ENCODE peak calls at places on chromosomes 2 and 18, in four cellular contexts. G is ovary, S is tibial artery, Z is thoracic aorta. Y is an unnamed sample.

GRCh38 chr2:182949572-182950189 is 83.2 kb upstream of the FRZB start:
- DNase-seq in G (no peak), Z (no peak), S (no peak), Y (peak)

GRCh38 chr2:189347540-189347939 is 93.7 kb upstream of the WDR75 start:
- DNase-seq in S (peak), Z (no peak), G (no peak), Y (peak)

GRCh38 chr18:54616220-54616848 is 25.3 kb downstream of the DYNAP start:
- DNase-seq in S (no peak), Z (no peak), G (no peak), Y (no peak)

GRCh38 chr2:31903109-31903780 is 107.6 kb downstream of the MEMO1 start:
- DNase-seq in S (no peak), Z (no peak), G (no peak), Y (no peak)

GRCh38 chr2:17752892-17753802 is 463 bp downstream of the SMC6 start:
- DNase-seq in Z (no peak), S (peak), G (no peak), Y (no peak)

GRCh38 chr18:55658598-55658997 is 70.6 kb upstream of the TCF4 start:
- DNase-seq in S (no peak), G (no peak), Z (no peak), Y (no peak)

GRCh38 chr2:218360453-218360852 is 3.8 kb downstream of the CATIP start:
- DNase-seq in G (no peak), S (no peak), Z (no peak), Y (no peak)

GRCh38 chr2:223860809-223861738 is 23.7 kb upstream of the AP1S3 start:
- DNase-seq in G (no peak), Z (no peak), S (no peak), Y (no peak)

GRCh38 chr2:76625101-76625500 is 897.1 kb downstream of the LRRTM4 start:
- DNase-seq in Z (no peak), G (no peak), S (no peak), Y (no peak)

GRCh38 chr18:4096501-4096900 is 358.6 kb downstream of the DLGAP1 start:
- DNase-seq in S (no peak), Z (no peak), G (no peak), Y (no peak)

GRCh38 chr2:1602359-1603010 is 141.8 kb downstream of the PXDN start:
- DNase-seq in Z (no peak), S (no peak), G (no peak), Y (no peak)

GRCh38 chr18:48589797-48590519 is 51.1 kb downstream of the CTIF start:
- DNase-seq in Z (peak), G (peak), S (peak), Y (no peak)

GRCh38 chr2:61275575-61276184 is 113.7 kb downstream of the C2orf74 start:
- DNase-seq in Z (no peak), S (no peak), G (no peak), Y (no peak)

GRCh38 chr2:61277756-61278155 is 115.8 kb downstream of the C2orf74 start:
- DNase-seq in Z (no peak), G (no peak), S (no peak), Y (no peak)

GRCh38 chr2:61266653-61267505 is 104.9 kb downstream of the C2orf74 start:
- DNase-seq in S (no peak), G (no peak), Z (no peak), Y (no peak)

GRCh38 chr2:61268249-61268648 is 106.3 kb downstream of the C2orf74 start:
- DNase-seq in S (no peak), Z (no peak), G (no peak), Y (no peak)

GRCh38 chr2:61272421-61273070 is 110.6 kb downstream of the C2orf74 start:
- DNase-seq in Z (no peak), S (no peak), G (no peak), Y (no peak)
- H3K27ac ChIP-seq in Z (no peak), S (no peak), G (no peak), Y (no peak)

DNA sequence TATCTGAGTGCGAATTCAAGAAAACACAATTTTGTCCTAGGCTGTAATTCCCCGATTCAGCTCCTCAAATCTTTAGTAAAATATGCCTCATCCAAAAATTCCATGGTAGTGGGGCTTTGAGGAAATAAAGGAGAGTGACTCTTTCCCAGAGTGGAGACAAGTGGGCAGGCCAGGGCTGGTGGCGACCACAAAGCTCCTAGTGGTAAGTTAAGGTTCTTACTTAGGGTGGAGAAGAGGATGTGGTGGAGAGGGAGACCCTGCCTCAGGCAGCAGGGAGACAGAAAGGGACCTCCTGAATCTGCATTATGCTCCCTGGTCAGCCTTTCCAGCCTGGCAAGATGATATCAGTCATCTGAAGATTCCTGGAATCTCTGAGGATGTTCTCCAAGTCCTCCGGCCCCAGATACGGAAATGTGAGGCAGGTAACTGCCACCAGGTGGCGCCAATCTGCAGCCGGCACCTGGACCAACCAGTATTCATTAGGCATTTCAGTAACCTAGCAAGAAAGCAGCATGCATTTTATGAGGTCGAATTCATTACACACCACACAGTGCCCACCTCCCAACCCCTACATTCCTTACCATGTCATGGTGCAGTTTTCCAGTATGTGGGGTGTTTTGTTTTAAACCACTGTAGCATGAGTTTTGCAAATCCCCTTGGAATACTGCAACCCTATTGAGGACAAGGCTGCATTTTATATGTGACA is 106.4 kb downstream of the POLE4 start:
- DNase-seq in S (peak), G (no peak), Z (no peak), Y (peak)
- TF ChIP-seq CTCF in S (peak), G (no peak), Z (peak), Y (peak)

DNA sequence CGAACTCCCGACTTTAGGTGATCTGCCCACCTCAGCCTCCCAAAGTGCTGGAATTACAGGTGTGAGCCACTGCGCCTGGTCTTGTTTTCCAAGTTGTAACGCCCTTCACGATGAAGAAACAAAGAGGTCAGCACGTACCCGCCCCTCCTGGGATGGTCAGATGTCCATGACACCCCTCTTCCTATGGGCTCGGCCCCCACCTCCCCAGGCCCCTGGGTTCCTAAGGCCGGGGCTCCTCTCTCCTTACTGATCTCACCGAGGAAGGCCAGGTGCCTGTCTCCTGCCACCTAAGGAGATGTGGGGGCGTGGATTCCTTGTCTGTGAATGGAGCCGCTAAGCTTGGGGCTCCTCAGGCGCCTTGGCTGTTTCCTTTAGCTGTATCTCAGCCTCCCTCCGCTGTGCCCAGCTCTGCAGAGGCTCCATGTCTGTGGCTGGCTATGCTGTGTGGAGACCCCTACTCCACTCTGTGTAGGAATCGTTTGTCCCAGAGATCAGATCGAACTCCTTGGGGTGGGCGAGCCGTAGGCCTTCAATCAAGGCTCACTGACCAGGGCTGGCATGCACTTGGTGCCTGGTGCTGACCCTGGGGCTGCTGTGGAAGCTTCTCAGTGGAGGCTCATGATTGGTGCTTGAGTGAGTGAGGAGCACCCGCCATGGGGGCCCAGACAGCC is 8.8 kb downstream of the COLEC11 start:
- DNase-seq in S (no peak), G (peak), Z (no peak), Y (no peak)
- H3K4me3 ChIP-seq in S (no peak), G (no peak), Z (no peak), Y (no peak)

GRCh38 chr18:25327631-25328030 is 24.3 kb downstream of the ZNF521 start:
- DNase-seq in G (no peak), Z (no peak), S (no peak), Y (no peak)

GRCh38 chr18:25326231-25327042 is 25.5 kb downstream of the ZNF521 start:
- DNase-seq in G (no peak), S (no peak), Z (no peak), Y (no peak)

GRCh38 chr18:25321869-25322268 is 30.1 kb downstream of the ZNF521 start:
- DNase-seq in S (no peak), G (no peak), Z (no peak), Y (no peak)

GRCh38 chr18:25322806-25323205 is 29.2 kb downstream of the ZNF521 start:
- DNase-seq in Z (no peak), S (no peak), G (no peak), Y (no peak)
- H3K27ac ChIP-seq in Z (no peak), S (no peak), G (no peak), Y (no peak)

GRCh38 chr2:96602330-96602823 is 35.7 kb downstream of the KANSL3 start:
- DNase-seq in S (no peak), G (no peak), Z (no peak), Y (no peak)
- TF ChIP-seq CTCF in S (no peak), G (no peak), Z (no peak), Y (no peak)

GRCh38 chr2:237674731-237675276 is 47.4 kb downstream of the LRRFIP1 start:
- DNase-seq in G (peak), Z (peak), S (peak), Y (peak)
- H3K4me3 ChIP-seq in G (no peak), Z (peak), S (peak), Y (no peak)

DNA sequence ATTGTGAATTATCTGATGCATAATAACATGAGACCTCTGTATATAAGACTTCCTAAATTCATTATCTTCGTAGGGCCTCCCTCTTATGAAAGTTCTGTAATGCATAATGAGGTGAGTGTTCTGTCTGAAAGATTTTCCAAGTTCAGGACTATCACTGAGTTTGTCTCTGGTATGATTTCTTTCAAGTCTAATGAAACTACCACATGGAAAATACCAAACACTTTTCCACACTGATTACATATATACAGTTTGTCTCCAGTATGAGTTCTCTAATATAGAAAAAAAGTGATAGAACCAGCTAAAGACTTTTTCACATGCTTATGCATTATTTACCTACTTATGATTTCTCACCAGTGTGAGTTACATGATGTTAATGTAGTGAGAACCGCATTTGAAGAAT is 34.7 kb downstream of the CTNNA2 start:
- DNase-seq in G (no peak), Z (no peak), S (no peak), Y (no peak)
- H3K27ac ChIP-seq in G (no peak), Z (no peak), S (no peak), Y (no peak)

GRCh38 chr18:56696966-56697365 is 45.8 kb downstream of the WDR7 start:
- DNase-seq in Z (no peak), G (no peak), S (no peak), Y (no peak)

DNA sequence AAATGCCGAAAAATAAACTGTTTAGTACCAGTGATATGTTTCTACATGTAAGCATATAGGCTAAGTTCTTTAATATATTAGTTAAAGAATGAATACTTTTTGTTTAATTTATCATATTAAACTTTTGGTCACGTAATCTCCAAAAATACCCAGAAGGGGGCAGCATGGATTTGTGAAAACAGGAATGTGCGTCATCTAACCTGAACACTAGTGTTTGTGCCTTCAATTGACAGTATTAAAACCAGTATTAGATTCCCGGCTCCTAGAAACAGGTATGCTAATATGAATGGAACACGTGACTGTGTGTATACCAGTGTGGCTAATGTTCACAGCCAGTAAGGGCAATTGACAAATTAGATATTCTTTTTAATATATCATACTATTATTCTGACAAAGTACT is 51.8 kb downstream of the WDR7 start:
- DNase-seq in Z (no peak), G (no peak), S (no peak), Y (no peak)
- TF ChIP-seq CTCF in Z (no peak), G (no peak), S (no peak), Y (no peak)

GRCh38 chr18:8703781-8704301 is 1.5 kb upstream of the MTCL1 start:
- DNase-seq in Z (no peak), S (no peak), G (peak), Y (no peak)
- H3K4me3 ChIP-seq in Z (peak), S (peak), G (no peak), Y (peak)

Y was measured in right atrium auricular region.